ENCODE peak calls at places on chromosomes 4 and X, in four cellular contexts. One of them, this sample, is unnamed.

GRCh38 chr4:187432310-187432709 is 563.3 kb upstream of the ZFP42 start:
- DNase-seq in stimulated activated CD4-positive, alpha-beta T cell treated with anti-CD3 and anti-CD28 coated beads, Interleukin-2, amount 100 ng/mL, for 4 hours: no peak
- DNase-seq in activated effector memory CD4-positive, alpha-beta T cell treated with Interleukin-2 at 50 U/mL for 16 hours: no peak
- DNase-seq in mesendoderm: no peak
- DNase-seq in this sample: no peak

GRCh38 chrX:47940448-47940847 is 63.3 kb downstream of the ZNF182 start:
- DNase-seq in stimulated activated CD4-positive, alpha-beta T cell treated with anti-CD3 and anti-CD28 coated beads, Interleukin-2, amount 100 ng/mL, for 4 hours: no peak
- DNase-seq in activated effector memory CD4-positive, alpha-beta T cell treated with Interleukin-2 at 50 U/mL for 16 hours: no peak
- DNase-seq in mesendoderm: no peak
- DNase-seq in this sample: no peak

GRCh38 chr4:87589531-87589930 is 18.8 kb upstream of the DSPP start:
- DNase-seq in stimulated activated CD4-positive, alpha-beta T cell treated with anti-CD3 and anti-CD28 coated beads, Interleukin-2, amount 100 ng/mL, for 4 hours: no peak
- DNase-seq in activated effector memory CD4-positive, alpha-beta T cell treated with Interleukin-2 at 50 U/mL for 16 hours: no peak
- DNase-seq in mesendoderm: peak
- DNase-seq in this sample: no peak

GRCh38 chrX:46626566-46626965 is 53.0 kb downstream of the CHST7 start:
- DNase-seq in stimulated activated CD4-positive, alpha-beta T cell treated with anti-CD3 and anti-CD28 coated beads, Interleukin-2, amount 100 ng/mL, for 4 hours: no peak
- DNase-seq in activated effector memory CD4-positive, alpha-beta T cell treated with Interleukin-2 at 50 U/mL for 16 hours: no peak
- DNase-seq in mesendoderm: no peak
- DNase-seq in this sample: no peak

GRCh38 chrX:153773741-153774575 is 6.9 kb upstream of the SRPK3 start:
- DNase-seq in stimulated activated CD4-positive, alpha-beta T cell treated with anti-CD3 and anti-CD28 coated beads, Interleukin-2, amount 100 ng/mL, for 4 hours: no peak
- DNase-seq in activated effector memory CD4-positive, alpha-beta T cell treated with Interleukin-2 at 50 U/mL for 16 hours: no peak
- DNase-seq in mesendoderm: no peak
- DNase-seq in this sample: no peak

GRCh38 chr4:2812985-2813384 is 20.1 kb downstream of the SH3BP2 start:
- DNase-seq in stimulated activated CD4-positive, alpha-beta T cell treated with anti-CD3 and anti-CD28 coated beads, Interleukin-2, amount 100 ng/mL, for 4 hours: no peak
- DNase-seq in activated effector memory CD4-positive, alpha-beta T cell treated with Interleukin-2 at 50 U/mL for 16 hours: no peak
- DNase-seq in mesendoderm: no peak
- DNase-seq in this sample: no peak

GRCh38 chr4:76689079-76689817 is 208.7 kb downstream of the SOWAHB start:
- DNase-seq in stimulated activated CD4-positive, alpha-beta T cell treated with anti-CD3 and anti-CD28 coated beads, Interleukin-2, amount 100 ng/mL, for 4 hours: peak
- DNase-seq in activated effector memory CD4-positive, alpha-beta T cell treated with Interleukin-2 at 50 U/mL for 16 hours: no peak
- DNase-seq in mesendoderm: peak
- DNase-seq in this sample: no peak

GRCh38 chr4:73902038-73902637 is 32.9 kb downstream of the CXCL1 start:
- DNase-seq in stimulated activated CD4-positive, alpha-beta T cell treated with anti-CD3 and anti-CD28 coated beads, Interleukin-2, amount 100 ng/mL, for 4 hours: no peak
- DNase-seq in activated effector memory CD4-positive, alpha-beta T cell treated with Interleukin-2 at 50 U/mL for 16 hours: no peak
- DNase-seq in mesendoderm: no peak
- DNase-seq in this sample: no peak

This sample was measured in globus pallidus.